ENCODE peak calls at places on chromosomes 1 and 21, in seven cellular contexts. One of them, this sample, is unnamed.

GRCh38 chr21:28431022-28431421 is 561.7 kb downstream of the LTN1 start:
- DNase-seq in SK-MEL-5: no peak
- DNase-seq in H4: no peak
- DNase-seq in EH: peak; percentile 77
- DNase-seq in ELR: peak; percentile 45
- DNase-seq in CMK: no peak
- DNase-seq in bronchial epithelial cell: no peak
- DNase-seq in this sample: no peak

GRCh38 chr1:65265296-65266271 is 43.8 kb upstream of the DNAJC6 start:
- DNase-seq in ELR: peak; percentile 80
- DNase-seq in CMK: peak; percentile 68
- DNase-seq in SK-MEL-5: no peak
- DNase-seq in EH: peak; percentile 67
- DNase-seq in bronchial epithelial cell: peak; percentile 20
- DNase-seq in H4: peak; percentile 84
- DNase-seq in this sample: no peak

GRCh38 chr1:223142795-223143759 is at the start of gene TLR5:
- DNase-seq in EH: peak; percentile 58
- DNase-seq in SK-MEL-5: peak; percentile 65
- DNase-seq in bronchial epithelial cell: peak; percentile 51
- DNase-seq in ELR: peak; percentile 77
- DNase-seq in CMK: peak; percentile 67
- DNase-seq in H4: peak; percentile 63
- DNase-seq in this sample: no peak

GRCh38 chr1:72282690-72283203 is 408 bp upstream of the NEGR1 start:
- DNase-seq in bronchial epithelial cell: peak; percentile 59
- DNase-seq in SK-MEL-5: peak; percentile 73
- DNase-seq in CMK: no peak
- DNase-seq in EH: peak; percentile 96
- DNase-seq in H4: peak; percentile 95
- DNase-seq in ELR: peak; percentile 95
- DNase-seq in this sample: peak; percentile 42

GRCh38 chr1:46637444-46638083 is 21.0 kb upstream of the MOB3C start:
- DNase-seq in H4: no peak
- DNase-seq in bronchial epithelial cell: no peak
- DNase-seq in EH: no peak
- DNase-seq in ELR: no peak
- DNase-seq in CMK: no peak
- DNase-seq in SK-MEL-5: no peak
- DNase-seq in this sample: no peak

GRCh38 chr1:67040405-67040804 is 13.5 kb downstream of the SLC35D1 start:
- DNase-seq in ELR: no peak
- DNase-seq in H4: no peak
- DNase-seq in SK-MEL-5: no peak
- DNase-seq in bronchial epithelial cell: no peak
- DNase-seq in EH: no peak
- DNase-seq in CMK: no peak
- DNase-seq in this sample: no peak

GRCh38 chr1:118902299-118903270 is 85.6 kb downstream of the TBX15 start:
- DNase-seq in bronchial epithelial cell: no peak
- DNase-seq in H4: no peak
- DNase-seq in ELR: no peak
- DNase-seq in SK-MEL-5: no peak
- DNase-seq in CMK: no peak
- DNase-seq in EH: peak; percentile 59
- DNase-seq in this sample: no peak

GRCh38 chr21:45022348-45022675 is 52.1 kb upstream of the ADARB1 start:
- DNase-seq in bronchial epithelial cell: no peak
- DNase-seq in CMK: no peak
- DNase-seq in H4: no peak
- DNase-seq in ELR: no peak
- DNase-seq in SK-MEL-5: no peak
- DNase-seq in EH: no peak
- DNase-seq in this sample: no peak

GRCh38 chr21:43658094-43658725 is 1.1 kb downstream of the HSF2BP start:
- DNase-seq in CMK: no peak
- DNase-seq in ELR: no peak
- DNase-seq in H4: no peak
- DNase-seq in EH: no peak
- DNase-seq in bronchial epithelial cell: no peak
- DNase-seq in SK-MEL-5: no peak
- DNase-seq in this sample: no peak

GRCh38 chr1:80218112-80218511 is 1211.6 kb upstream of the ADGRL4 start:
- DNase-seq in CMK: no peak
- DNase-seq in SK-MEL-5: peak; percentile 65
- DNase-seq in ELR: peak; percentile 62
- DNase-seq in bronchial epithelial cell: peak; percentile 75
- DNase-seq in EH: peak; percentile 49
- DNase-seq in H4: peak; percentile 46
- DNase-seq in this sample: no peak

GRCh38 chr1:100721502-100722205 is 2.1 kb downstream of the VCAM1 start:
- DNase-seq in H4: peak; percentile 97
- DNase-seq in ELR: peak; percentile 54
- DNase-seq in EH: peak; percentile 95
- DNase-seq in SK-MEL-5: no peak
- DNase-seq in CMK: no peak
- DNase-seq in bronchial epithelial cell: peak; percentile 36
- DNase-seq in this sample: peak; percentile 17

GRCh38 chr1:94180650-94181049 is 56.7 kb downstream of the ARHGAP29 start:
- DNase-seq in ELR: peak; percentile 59
- DNase-seq in EH: peak; percentile 35
- DNase-seq in bronchial epithelial cell: peak; percentile 3
- DNase-seq in SK-MEL-5: no peak
- DNase-seq in H4: no peak
- DNase-seq in CMK: no peak
- DNase-seq in this sample: no peak

GRCh38 chr1:51423098-51423821 is 92.9 kb upstream of the TTC39A start:
- DNase-seq in H4: no peak
- DNase-seq in ELR: no peak
- DNase-seq in SK-MEL-5: peak; percentile 3
- DNase-seq in bronchial epithelial cell: peak; percentile 13
- DNase-seq in CMK: no peak
- DNase-seq in EH: peak; percentile 53
- DNase-seq in this sample: no peak